ENCODE peak calls at places on chromosome 13, in eight cellular contexts. J, S, V, T, W, M, Y and K are unnamed samples.

GRCh38 chr13:23681253-23681652 is 111.0 kb downstream of the TNFRSF19 start:
- DNase-seq in J (peak; percentile 81), S (no peak), V (no peak), T (no peak), W (peak; percentile 60), M (no peak), Y (no peak), K (no peak)

GRCh38 chr13:44790289-44790688 is 199.0 kb downstream of the NUFIP1 start:
- DNase-seq in J (no peak), S (no peak), V (no peak), T (no peak), W (no peak), M (no peak), Y (no peak), K (no peak)

GRCh38 chr13:101529419-101529818 is 76.9 kb downstream of the ITGBL1 start:
- DNase-seq in J (peak; percentile 99), S (no peak), V (peak; percentile 47), T (no peak), W (peak; percentile 87), M (no peak), Y (no peak), K (no peak)

GRCh38 chr13:94710081-94710809 is 2.1 kb downstream of the SOX21 start:
- DNase-seq in J (no peak), S (no peak), V (no peak), T (no peak), W (no peak), M (no peak), Y (no peak), K (no peak)

GRCh38 chr13:27455331-27455855 is 5.0 kb upstream of the MTIF3 start:
- DNase-seq in J (peak; percentile 15), S (no peak), V (no peak), T (no peak), W (no peak), M (no peak), Y (no peak), K (no peak)

GRCh38 chr13:95540848-95541247 is 11.7 kb upstream of the CLDN10 start:
- DNase-seq in J (no peak), S (no peak), V (no peak), T (no peak), W (no peak), M (peak; percentile 49), Y (no peak), K (no peak)

GRCh38 chr13:74920361-74920760 is 561.6 kb downstream of the TBC1D4 start:
- DNase-seq in J (no peak), S (no peak), V (no peak), T (no peak), W (no peak), M (no peak), Y (no peak), K (no peak)

GRCh38 chr13:40334616-40335015 is 331.8 kb downstream of the FOXO1 start:
- DNase-seq in J (no peak), S (no peak), V (no peak), T (peak; percentile 12), W (no peak), M (no peak), Y (no peak), K (no peak)

GRCh38 chr13:75675421-75675820 is 39.3 kb downstream of the LMO7 start:
- DNase-seq in J (peak; percentile 63), S (no peak), V (no peak), T (no peak), W (peak; percentile 55), M (no peak), Y (no peak), K (no peak)

GRCh38 chr13:53151692-53152421 is 123.2 kb downstream of the OLFM4 start:
- DNase-seq in J (peak; percentile 42), S (no peak), V (no peak), T (peak; percentile 60), W (peak; percentile 32), M (no peak), Y (peak; percentile 27), K (peak; percentile 14)

DNA sequence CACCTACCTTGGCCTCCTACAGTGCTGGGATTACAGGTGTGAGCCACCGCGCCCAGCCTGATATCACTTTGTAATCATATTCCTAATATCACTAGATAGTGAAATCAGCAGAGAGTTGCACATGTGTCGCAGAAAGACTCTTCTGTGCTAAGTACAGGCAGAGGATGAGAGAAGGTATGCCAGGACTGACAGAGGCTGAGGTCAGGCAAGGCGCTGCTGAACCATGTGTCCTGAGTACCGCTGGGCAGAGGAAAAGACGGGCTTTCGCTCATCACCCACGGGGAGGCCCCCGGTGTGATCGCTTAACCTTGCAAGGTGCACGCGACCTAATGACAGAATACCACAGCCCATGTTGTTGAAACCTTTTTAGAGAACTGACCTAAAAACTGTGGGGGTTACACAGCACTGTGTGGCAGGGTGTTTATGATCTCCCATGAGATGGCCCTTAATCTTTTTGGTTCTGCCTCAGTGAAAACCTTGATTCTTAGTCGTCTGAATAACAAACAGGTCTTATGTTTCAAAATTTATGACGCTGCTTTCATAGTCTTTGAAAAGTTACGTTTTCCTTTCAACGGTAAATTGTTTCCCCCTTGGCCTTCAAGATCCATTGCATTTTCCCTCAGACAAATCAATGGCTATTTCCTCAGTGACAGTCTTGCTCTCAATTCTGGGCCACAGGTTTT is 12.2 kb downstream of the GJA3 start:
- DNase-seq in J (no peak), S (no peak), V (no peak), T (no peak), W (no peak), M (no peak), Y (no peak), K (no peak)
- H3K4me3 ChIP-seq in J (no peak overlapping the region), S (no peak overlapping the region), V (no peak overlapping the region), T (no peak overlapping the region), W (no peak overlapping the region), M (no peak overlapping the region), Y (no peak overlapping the region), K (no peak overlapping the region)

GRCh38 chr13:30305456-30305855 is 1.9 kb downstream of the KATNAL1 start:
- DNase-seq in J (no peak), S (no peak), V (no peak), T (no peak), W (no peak), M (no peak), Y (no peak), K (no peak)

GRCh38 chr13:30299746-30300145 is 7.6 kb downstream of the KATNAL1 start:
- DNase-seq in J (no peak), S (no peak), V (no peak), T (no peak), W (peak; percentile 46), M (no peak), Y (no peak), K (no peak)

GRCh38 chr13:30306762-30307193 is 573 bp downstream of the KATNAL1 start:
- DNase-seq in J (peak; percentile 95), S (peak; percentile 94), V (peak; percentile 96), T (peak; percentile 95), W (peak; percentile 89), M (peak; percentile 93), Y (peak; percentile 89), K (peak; percentile 81)

GRCh38 chr13:30301827-30302226 is 5.5 kb downstream of the KATNAL1 start:
- DNase-seq in J (no peak), S (no peak), V (no peak), T (no peak), W (no peak), M (no peak), Y (no peak), K (no peak)

DNA sequence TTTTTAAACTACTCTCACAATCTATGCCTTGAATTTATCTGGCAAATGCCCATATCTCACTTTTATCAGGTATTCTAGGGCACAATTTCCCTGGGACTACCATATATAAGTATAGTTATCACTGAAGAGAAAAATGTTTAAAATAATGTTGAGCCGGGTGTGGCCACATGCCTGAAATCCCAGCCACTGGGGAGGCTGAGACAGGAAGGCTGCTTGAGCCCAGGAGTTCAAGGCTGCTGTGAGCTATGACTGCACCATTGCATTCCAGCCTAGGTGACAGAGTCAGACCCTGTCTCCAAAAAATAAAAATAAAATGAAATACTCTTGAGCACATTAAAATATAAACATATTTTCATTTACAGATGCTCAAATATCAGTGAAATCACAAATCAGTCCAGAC is 4.1 kb downstream of the KATNAL1 start:
- DNase-seq in J (no peak), S (no peak), V (no peak), T (no peak), W (no peak), M (no peak), Y (no peak), K (no peak)
- H3K4me3 ChIP-seq in J (no peak overlapping the region), S (no peak overlapping the region), V (no peak overlapping the region), T (no peak overlapping the region), W (no peak overlapping the region), M (no peak overlapping the region), Y (no peak overlapping the region), K (no peak overlapping the region)

DNA sequence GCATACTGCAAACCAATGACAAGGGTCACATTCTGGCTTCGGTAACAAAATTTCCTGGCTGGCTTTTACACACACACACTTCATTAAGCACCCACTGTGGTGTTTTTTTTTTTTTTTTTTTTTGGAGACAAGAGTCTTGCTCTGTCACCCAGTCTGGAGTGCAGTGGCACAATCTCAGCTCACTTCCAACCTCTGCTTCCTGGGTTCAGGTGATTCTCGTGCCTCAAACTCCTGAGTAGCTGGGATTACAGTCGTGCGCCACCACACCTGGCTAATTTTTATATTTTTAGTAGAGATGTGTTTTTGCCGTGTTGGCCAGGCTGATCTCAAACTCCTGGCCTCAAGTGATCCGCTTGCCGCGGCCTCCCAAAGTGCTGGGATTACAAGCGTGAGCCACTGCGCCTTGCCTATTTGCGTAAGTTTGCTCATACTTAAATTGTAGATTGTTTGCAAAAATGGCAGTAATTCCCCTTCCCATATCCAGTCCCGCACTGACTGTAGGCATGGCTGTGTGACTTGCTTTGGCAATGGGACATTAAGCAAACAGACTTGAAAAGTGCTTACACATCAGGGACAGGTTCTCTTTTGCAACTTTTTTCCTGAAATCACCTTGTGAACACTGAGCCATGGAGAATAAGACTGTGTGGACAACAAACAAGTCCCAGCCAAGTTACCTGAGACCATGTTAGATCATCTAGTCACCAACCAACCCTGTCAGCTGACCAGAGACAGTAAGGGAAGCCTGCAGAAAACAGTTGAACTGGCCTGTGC is 42.1 kb upstream of the EBPL start:
- DNase-seq in J (peak; percentile 6), S (peak; percentile 50), V (no peak), T (no peak), W (no peak), M (no peak), Y (no peak), K (no peak)
- H3K4me3 ChIP-seq in J (no peak overlapping the region), S (no peak overlapping the region), V (no peak overlapping the region), T (no peak overlapping the region), W (no peak overlapping the region), M (no peak overlapping the region), Y (no peak overlapping the region), K (no peak overlapping the region)

GRCh38 chr13:59846845-59847620 is 316.7 kb downstream of the DIAPH3 start:
- DNase-seq in J (peak; percentile 33), S (no peak), V (no peak), T (no peak), W (no peak), M (no peak), Y (no peak), K (no peak)

GRCh38 chr13:59842507-59842906 is 321.2 kb downstream of the DIAPH3 start:
- DNase-seq in J (no peak), S (no peak), V (no peak), T (no peak), W (no peak), M (no peak), Y (no peak), K (no peak)

GRCh38 chr13:59837101-59837500 is 326.6 kb downstream of the DIAPH3 start:
- DNase-seq in J (peak; percentile 15), S (no peak), V (no peak), T (no peak), W (no peak), M (no peak), Y (no peak), K (no peak)

DNA sequence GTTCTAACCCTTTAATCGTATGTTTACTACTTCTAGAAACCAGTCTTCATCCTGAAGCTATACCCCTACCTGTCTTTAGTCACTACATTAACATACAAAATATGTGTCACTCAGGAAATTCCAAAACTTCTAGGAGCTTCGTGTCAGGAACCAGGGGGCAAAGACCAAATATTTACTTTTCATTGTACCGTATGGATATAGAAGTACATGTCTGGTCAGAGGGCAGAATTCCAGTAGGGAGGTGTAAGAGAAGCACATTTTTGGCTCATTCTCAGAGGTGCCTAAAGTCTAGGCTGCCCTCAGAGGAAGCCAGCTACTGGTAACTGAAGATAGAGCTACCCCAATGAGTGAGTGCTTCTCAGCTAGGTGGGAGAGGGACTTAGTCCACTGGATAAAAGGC is 320.7 kb downstream of the DIAPH3 start:
- DNase-seq in J (no peak), S (no peak), V (no peak), T (no peak), W (no peak), M (no peak), Y (no peak), K (no peak)
- H3K4me3 ChIP-seq in J (no peak overlapping the region), S (no peak overlapping the region), V (no peak overlapping the region), T (no peak overlapping the region), W (no peak overlapping the region), M (no peak overlapping the region), Y (no peak overlapping the region), K (no peak overlapping the region)